ENCODE peak calls at places on chromosomes 2 and 18, in eight cellular contexts. X is astrocyte of the hippocampus; K is iris pigment epithelial cell; P is uterus; N is AG09309; G is fibroblast of mammary gland; D is stimulated activated CD4-positive, alpha-beta T cell treated with anti-CD3 and anti-CD28 coated beads, Interleukin-1b, Interleukin-23, amount 100 ng/mL, for 48 hours; T is NCI-H345. U is an unnamed sample.

GRCh38 chr2:172951554-172951953 is 124.1 kb upstream of the MAP3K20 start:
- DNase-seq in X (no peak), K (no peak), P (no peak), N (no peak), G (no peak), D (no peak), T (no peak), U (no peak)

GRCh38 chr2:108534577-108535379 is 508 bp downstream of the LIMS1 start:
- DNase-seq in X (peak; percentile 58), K (peak; percentile 49), P (no peak), N (no peak), G (no peak), D (peak; percentile 35), T (peak; percentile 39), U (no peak)

GRCh38 chr18:22098563-22098989 is 70.8 kb upstream of the GATA6 start:
- DNase-seq in X (no peak), K (peak; percentile 38), P (no peak), N (no peak), G (no peak), D (no peak), T (no peak), U (no peak)

GRCh38 chr2:211216221-211216620 is 659.8 kb downstream of the CPS1 start:
- DNase-seq in X (peak; percentile 23), K (peak; percentile 19), P (no peak), N (no peak), G (no peak), D (no peak), T (no peak), U (no peak)

GRCh38 chr2:11781624-11782023 is 35.2 kb downstream of the LPIN1 start:
- DNase-seq in X (no peak), K (no peak), P (no peak), N (no peak), G (no peak), D (no peak), T (no peak), U (no peak)

GRCh38 chr2:220966636-220967035 is 605.5 kb downstream of the EPHA4 start:
- DNase-seq in X (peak; percentile 93), K (peak; percentile 83), P (no peak), N (peak; percentile 34), G (peak; percentile 73), D (no peak), T (no peak), U (peak; percentile 91)

GRCh38 chr2:98502556-98503335 is 58.1 kb downstream of the INPP4A start:
- DNase-seq in X (peak; percentile 88), K (peak; percentile 33), P (no peak), N (no peak), G (peak; percentile 66), D (no peak), T (no peak), U (peak; percentile 51)

GRCh38 chr18:60656563-60656962 is 284.0 kb upstream of the MC4R start:
- DNase-seq in X (no peak), K (no peak), P (no peak), N (no peak), G (no peak), D (no peak), T (no peak), U (no peak)

GRCh38 chr2:119728421-119728820 is 31.3 kb upstream of the PTPN4 start:
- DNase-seq in X (no peak), K (peak; percentile 62), P (no peak), N (no peak), G (no peak), D (no peak), T (no peak), U (no peak)

GRCh38 chr2:210049831-210050230 is 47.4 kb downstream of the RPE start:
- DNase-seq in X (no peak), K (no peak), P (no peak), N (no peak), G (no peak), D (no peak), T (no peak), U (no peak)

GRCh38 chr2:57990118-57990725 is 56.4 kb upstream of the VRK2 start:
- DNase-seq in X (no peak), K (no peak), P (no peak), N (no peak), G (no peak), D (no peak), T (peak; percentile 19), U (no peak)

GRCh38 chr18:37980556-37980955 is 415.0 kb upstream of the CELF4 start:
- DNase-seq in X (no peak), K (no peak), P (no peak), N (no peak), G (no peak), D (no peak), T (no peak), U (no peak)

GRCh38 chr2:196166876-196167275 is 4.5 kb downstream of the STK17B start:
- DNase-seq in X (peak; percentile 53), K (peak; percentile 93), P (no peak), N (no peak), G (peak; percentile 67), D (no peak), T (no peak), U (peak; percentile 87)

GRCh38 chr2:152078662-152079061 is 20.2 kb downstream of the CACNB4 start:
- DNase-seq in X (no peak), K (no peak), P (no peak), N (no peak), G (no peak), D (no peak), T (no peak), U (no peak)

GRCh38 chr18:70380915-70381896 is 92.4 kb downstream of the SOCS6 start:
- DNase-seq in X (peak; percentile 58), K (no peak), P (no peak), N (no peak), G (no peak), D (peak; percentile 4), T (peak; percentile 91), U (no peak)

GRCh38 chr2:118119158-118119715 is 31.0 kb downstream of the INSIG2 start:
- DNase-seq in X (no peak), K (no peak), P (no peak), N (no peak), G (no peak), D (no peak), T (no peak), U (no peak)

GRCh38 chr2:84919885-84920580 is 14.6 kb downstream of the TMSB10 start:
- DNase-seq in X (peak; percentile 91), K (peak; percentile 97), P (peak; percentile 57), N (peak; percentile 94), G (peak; percentile 98), D (peak; percentile 65), T (peak; percentile 18), U (peak; percentile 99)

GRCh38 chr18:72811047-72811446 is 56.7 kb downstream of the NETO1 start:
- DNase-seq in X (no peak), K (no peak), P (no peak), N (no peak), G (no peak), D (no peak), T (no peak), U (no peak)

GRCh38 chr2:240983361-240983995 is 14.9 kb upstream of the SNED1 start:
- DNase-seq in X (peak; percentile 76), K (peak; percentile 57), P (peak; percentile 25), N (no peak), G (no peak), D (peak; percentile 8), T (peak; percentile 72), U (peak; percentile 16)

GRCh38 chr2:112081262-112081661 is 26.2 kb downstream of the TMEM87B start:
- DNase-seq in X (no peak), K (no peak), P (no peak), N (no peak), G (no peak), D (no peak), T (no peak), U (peak; percentile 61)

GRCh38 chr2:70954886-70955285 is 19.2 kb downstream of the ATP6V1B1 start:
- DNase-seq in X (no peak), K (no peak), P (no peak), N (no peak), G (no peak), D (no peak), T (no peak), U (no peak)

GRCh38 chr18:56148373-56148772 is 490.0 kb downstream of the TXNL1 start:
- DNase-seq in X (peak; percentile 68), K (peak; percentile 19), P (no peak), N (peak; percentile 67), G (peak; percentile 94), D (no peak), T (no peak), U (peak; percentile 97)

GRCh38 chr2:101307950-101308431 is 510 bp downstream of the RNF149 start:
- DNase-seq in X (peak; percentile 56), K (peak; percentile 17), P (peak; percentile 33), N (no peak), G (no peak), D (peak; percentile 26), T (no peak), U (no peak)

GRCh38 chr2:126858013-126858412 is 40.7 kb upstream of the TEX51 start:
- DNase-seq in X (no peak), K (no peak), P (no peak), N (no peak), G (no peak), D (no peak), T (no peak), U (no peak)

GRCh38 chr18:28961669-28962228 is 784.8 kb upstream of the CDH2 start:
- DNase-seq in X (peak; percentile 29), K (peak; percentile 37), P (no peak), N (no peak), G (peak; percentile 43), D (no peak), T (peak; percentile 47), U (peak; percentile 22)

GRCh38 chr2:164504253-164504652 is 117.0 kb downstream of the GRB14 start:
- DNase-seq in X (no peak), K (no peak), P (no peak), N (no peak), G (no peak), D (no peak), T (no peak), U (no peak)

GRCh38 chr2:35168351-35168750 is 1187.2 kb upstream of the CRIM1 start:
- DNase-seq in X (no peak), K (no peak), P (no peak), N (no peak), G (no peak), D (no peak), T (no peak), U (no peak)

GRCh38 chr2:31147645-31148044 is 9.4 kb upstream of the GALNT14 start:
- DNase-seq in X (no peak), K (no peak), P (no peak), N (no peak), G (no peak), D (no peak), T (no peak), U (no peak)